ENCODE peak calls at places on chromosomes 1 and 21, in five cellular contexts. E is GOT3; F is activated CD4-positive, alpha-beta T cell treated with anti-CD3 and anti-CD28 coated beads for 1 hour; V is HEK293T; M is H4. R is an unnamed sample.

GRCh38 chr1:20322825-20323612 is 32.3 kb downstream of the VWA5B1 start:
- DNase-seq in E (no peak), F (no peak), V (no peak), M (no peak), R (no peak)

GRCh38 chr1:17441993-17442357 is 2.5 kb upstream of the RCC2 start:
- DNase-seq in E (no peak), F (no peak), V (no peak), M (no peak), R (no peak)

GRCh38 chr1:17957588-17958267 is 149.9 kb upstream of the IGSF21 start:
- DNase-seq in E (no peak), F (no peak), V (no peak), M (no peak), R (no peak)

GRCh38 chr1:109239580-109240068 is 9.7 kb upstream of the CELSR2 start:
- DNase-seq in E (no peak), F (no peak), V (peak), M (no peak), R (peak)

GRCh38 chr21:26583737-26584136 is 10.7 kb upstream of the CYYR1 start:
- DNase-seq in E (no peak), F (no peak), V (no peak), M (peak), R (no peak)

GRCh38 chr1:25623731-25624130 is 7.1 kb downstream of the MAN1C1 start:
- DNase-seq in E (no peak), F (no peak), V (no peak), M (no peak), R (no peak)

GRCh38 chr21:46661211-46661625 is 25.7 kb downstream of the PRMT2 start:
- DNase-seq in E (no peak), F (no peak), V (peak), M (no peak), R (peak)

GRCh38 chr1:74083128-74083527 is 114.8 kb downstream of the LRRIQ3 start:
- DNase-seq in E (no peak), F (no peak), V (no peak), M (no peak), R (no peak)

GRCh38 chr1:41925712-41926111 is 7.0 kb upstream of the HIVEP3 start:
- DNase-seq in E (no peak), F (no peak), V (peak), M (no peak), R (no peak)

GRCh38 chr1:228029281-228029680 is 22.5 kb downstream of the WNT3A start:
- DNase-seq in E (no peak), F (no peak), V (no peak), M (no peak), R (no peak)

GRCh38 chr1:54809496-54810074 is 8.5 kb upstream of the TTC22 start:
- DNase-seq in E (no peak), F (no peak), V (no peak), M (no peak), R (no peak)

GRCh38 chr1:222037720-222038119 is 295.8 kb upstream of the DUSP10 start:
- DNase-seq in E (no peak), F (no peak), V (no peak), M (no peak), R (no peak)

GRCh38 chr1:38489844-38490270 is 369.7 kb downstream of the RRAGC start:
- DNase-seq in E (no peak), F (no peak), V (peak), M (peak), R (peak)

GRCh38 chr1:58726581-58726980 is 26.7 kb upstream of the MYSM1 start:
- DNase-seq in E (no peak), F (no peak), V (no peak), M (no peak), R (no peak)

GRCh38 chr1:213829806-213830205 is 158.0 kb upstream of the PROX1 start:
- DNase-seq in E (no peak), F (no peak), V (no peak), M (no peak), R (no peak)

GRCh38 chr1:54337928-54338327 is 68.3 kb downstream of the SSBP3 start:
- DNase-seq in E (no peak), F (no peak), V (no peak), M (peak), R (no peak)

GRCh38 chr1:3651011-3651938 is 1.0 kb upstream of the TP73 start:
- DNase-seq in E (no peak), F (no peak), V (no peak), M (no peak), R (no peak)

R was measured in endothelial cell.